ENCODE peak calls at places on chromosomes 3 and 15, in ten cellular contexts. P is fibroblast of pulmonary artery; G is ACHN; A is T-helper 2 cell; M is dermis microvascular lymphatic vessel endothelial cell; E is fibroblast of the aortic adventitia; Z is frontal cortex; X is hepatocyte; D is stimulated activated CD8-positive, alpha-beta memory T cell treated with anti-CD3 and anti-CD28 coated beads, Interleukin-2, amount 100 ng/mL, for 48 hours; V is HCT116. T is an unnamed sample.

GRCh38 chr3:69012111-69012835 is 1.2 kb downstream of the EOGT start:
- DNase-seq in G (no peak), A (no peak), P (peak; percentile 31), X (peak; percentile 20), M (peak; percentile 16), Z (peak; percentile 26), E (peak; percentile 62), V (no peak), D (no peak), T (no peak)

GRCh38 chr3:16512435-16513140 is 911 bp downstream of the RFTN1 start:
- DNase-seq in M (peak; percentile 34), P (no peak), Z (peak; percentile 38), E (peak; percentile 36), A (peak; percentile 27), V (no peak), D (peak; percentile 41), X (peak; percentile 17), G (peak; percentile 52), T (no peak)

GRCh38 chr3:102224171-102224570 is 210.6 kb upstream of the ZPLD1 start:
- DNase-seq in D (no peak), P (peak; percentile 46), G (peak; percentile 38), M (peak; percentile 67), A (no peak), Z (no peak), E (peak; percentile 36), V (no peak), X (peak; percentile 37), T (no peak)

GRCh38 chr15:74318376-74319137 is 48.9 kb downstream of the CYP11A1 start:
- DNase-seq in E (peak; percentile 30), D (no peak), P (peak; percentile 40), M (no peak), Z (no peak), X (no peak), A (no peak), G (no peak), V (no peak), T (no peak)

GRCh38 chr3:134527037-134527436 is 41.2 kb downstream of the CEP63 start:
- DNase-seq in M (peak; percentile 3), A (no peak), X (no peak), D (no peak), G (peak; percentile 11), V (no peak), E (no peak), P (no peak), Z (no peak), T (peak; percentile 23)

GRCh38 chr3:114557791-114558190 is 264.0 kb downstream of the TIGIT start:
- DNase-seq in D (no peak), M (peak; percentile 23), G (no peak), X (no peak), V (no peak), A (no peak), P (peak; percentile 38), Z (no peak), E (peak; percentile 40), T (no peak)

GRCh38 chr3:164479406-164479805 is 598.9 kb downstream of the SI start:
- DNase-seq in A (no peak), Z (no peak), M (no peak), D (no peak), G (no peak), V (no peak), E (no peak), P (no peak), X (no peak), T (no peak)

GRCh38 chr15:66819084-66819483 is 117.0 kb downstream of the SMAD6 start:
- DNase-seq in P (no peak), X (no peak), G (peak; percentile 41), D (no peak), M (no peak), V (no peak), Z (no peak), E (no peak), A (no peak), T (no peak)

GRCh38 chr3:149507491-149508324 is 33.2 kb downstream of the TM4SF4 start:
- DNase-seq in M (peak; percentile 60), D (no peak), Z (no peak), X (no peak), A (no peak), G (no peak), E (peak; percentile 51), V (no peak), P (peak; percentile 60), T (no peak)

GRCh38 chr3:30470566-30470965 is 135.8 kb upstream of the TGFBR2 start:
- DNase-seq in G (no peak), A (no peak), Z (no peak), M (no peak), X (no peak), E (peak; percentile 73), D (no peak), V (no peak), P (no peak), T (no peak)

GRCh38 chr15:85620321-85621044 is 174.2 kb downstream of the KLHL25 start:
- DNase-seq in A (no peak), V (no peak), X (no peak), E (peak; percentile 86), M (peak; percentile 29), P (peak; percentile 82), Z (no peak), D (no peak), G (no peak), T (no peak)

GRCh38 chr3:713225-713624 is 379.6 kb upstream of the CNTN6 start:
- DNase-seq in Z (no peak), V (no peak), X (no peak), M (no peak), D (no peak), A (no peak), G (no peak), E (no peak), P (no peak), T (no peak)